ENCODE peak calls at places on chromosomes 6 and 20, in six cellular contexts. One of them, this sample, is unnamed.
A peak's percentile ranks its signal among the peaks of the same experiment; 100 is the strongest.

GRCh38 chr20:58634121-58634817 is 16.8 kb upstream of the STX16 start:
- DNase-seq in ovary: peak; percentile 41
- DNase-seq in mesendoderm: no peak
- DNase-seq in heart right ventricle: no peak
- DNase-seq in neural progenitor cell: no peak
- DNase-seq in pancreas: peak; percentile 24
- DNase-seq in this sample: no peak

GRCh38 chr6:137832110-137832509 is 34.9 kb upstream of the TNFAIP3 start:
- DNase-seq in neural progenitor cell: no peak
- DNase-seq in ovary: no peak
- DNase-seq in pancreas: no peak
- DNase-seq in heart right ventricle: no peak
- DNase-seq in mesendoderm: peak; percentile 19
- DNase-seq in this sample: no peak

GRCh38 chr6:73054958-73055357 is 170.3 kb downstream of the KHDC1L start:
- DNase-seq in pancreas: no peak
- DNase-seq in mesendoderm: no peak
- DNase-seq in neural progenitor cell: no peak
- DNase-seq in heart right ventricle: no peak
- DNase-seq in ovary: no peak
- DNase-seq in this sample: no peak

GRCh38 chr6:136598048-136598447 is 47.8 kb upstream of the MAP7 start:
- DNase-seq in heart right ventricle: no peak
- DNase-seq in ovary: no peak
- DNase-seq in neural progenitor cell: no peak
- DNase-seq in mesendoderm: no peak
- DNase-seq in pancreas: no peak
- DNase-seq in this sample: no peak

GRCh38 chr6:56955171-56956155 is 556 bp downstream of the BEND6 start:
- DNase-seq in mesendoderm: peak; percentile 98
- DNase-seq in neural progenitor cell: peak; percentile 94
- DNase-seq in pancreas: peak; percentile 92
- DNase-seq in ovary: peak; percentile 81
- DNase-seq in heart right ventricle: peak; percentile 81
- DNase-seq in this sample: peak; percentile 76

GRCh38 chr6:226516-227073 is 65.7 kb upstream of the DUSP22 start:
- DNase-seq in ovary: no peak
- DNase-seq in neural progenitor cell: no peak
- DNase-seq in heart right ventricle: no peak
- DNase-seq in pancreas: no peak
- DNase-seq in mesendoderm: no peak
- DNase-seq in this sample: no peak

GRCh38 chr6:36821581-36822335 is 17.5 kb downstream of the CPNE5 start:
- DNase-seq in pancreas: no peak
- DNase-seq in mesendoderm: no peak
- DNase-seq in ovary: no peak
- DNase-seq in heart right ventricle: no peak
- DNase-seq in neural progenitor cell: no peak
- DNase-seq in this sample: no peak

GRCh38 chr20:16481977-16482376 is 91.3 kb downstream of the KIF16B start:
- DNase-seq in mesendoderm: no peak
- DNase-seq in heart right ventricle: no peak
- DNase-seq in ovary: no peak
- DNase-seq in neural progenitor cell: no peak
- DNase-seq in pancreas: no peak
- DNase-seq in this sample: no peak

GRCh38 chr20:40669692-40670091 is 19.3 kb downstream of the MAFB start:
- DNase-seq in heart right ventricle: peak; percentile 33
- DNase-seq in pancreas: no peak
- DNase-seq in ovary: no peak
- DNase-seq in neural progenitor cell: no peak
- DNase-seq in mesendoderm: no peak
- DNase-seq in this sample: peak; percentile 34

GRCh38 chr6:163181666-163182180 is 232.8 kb upstream of the QKI start:
- DNase-seq in neural progenitor cell: no peak
- DNase-seq in heart right ventricle: no peak
- DNase-seq in pancreas: no peak
- DNase-seq in mesendoderm: peak; percentile 28
- DNase-seq in ovary: no peak
- DNase-seq in this sample: no peak

GRCh38 chr6:163182696-163183095 is 231.8 kb upstream of the QKI start:
- DNase-seq in pancreas: no peak
- DNase-seq in ovary: no peak
- DNase-seq in heart right ventricle: no peak
- DNase-seq in neural progenitor cell: no peak
- DNase-seq in mesendoderm: no peak
- DNase-seq in this sample: no peak

GRCh38 chr6:163179061-163179460 is 235.5 kb upstream of the QKI start:
- DNase-seq in pancreas: no peak
- DNase-seq in ovary: no peak
- DNase-seq in neural progenitor cell: no peak
- DNase-seq in heart right ventricle: no peak
- DNase-seq in mesendoderm: no peak
- DNase-seq in this sample: no peak

GRCh38 chr6:163179721-163180120 is 234.8 kb upstream of the QKI start:
- DNase-seq in pancreas: no peak
- DNase-seq in neural progenitor cell: no peak
- DNase-seq in heart right ventricle: no peak
- DNase-seq in ovary: no peak
- DNase-seq in mesendoderm: no peak
- DNase-seq in this sample: no peak

DNA sequence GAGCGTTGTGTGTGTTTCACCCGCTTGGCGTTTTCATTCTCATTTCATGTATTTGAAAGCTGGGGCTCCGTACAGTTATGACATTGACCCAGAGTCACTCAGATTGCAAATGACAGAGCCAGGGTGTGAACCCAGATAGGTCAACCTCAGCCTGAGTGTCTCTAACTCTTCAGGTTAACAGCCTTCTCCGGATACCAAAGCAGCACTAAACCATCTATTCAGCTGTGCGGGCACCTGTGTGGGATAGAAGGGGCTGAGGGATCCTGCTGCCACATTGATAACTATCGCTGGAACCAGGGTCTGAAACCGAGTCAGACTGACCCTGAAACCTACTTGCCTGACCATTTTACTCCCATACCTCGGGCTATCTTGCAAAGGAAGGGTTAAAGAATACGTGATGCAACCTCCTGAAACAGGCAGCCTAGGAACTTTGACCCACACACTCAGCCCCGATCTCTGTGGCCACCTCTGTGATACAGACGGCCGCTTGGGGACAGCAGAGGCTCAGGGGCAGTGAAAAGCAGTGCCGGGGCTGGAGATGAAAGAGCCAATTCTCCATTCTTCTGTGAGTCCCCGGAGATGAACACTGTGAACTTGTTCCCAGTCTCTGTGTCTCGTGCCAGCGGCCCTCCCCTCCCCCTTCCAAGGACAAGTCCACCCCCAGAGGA is 233.5 kb upstream of the QKI start:
- DNase-seq in pancreas: peak; percentile 74
- DNase-seq in mesendoderm: peak; percentile 95
- DNase-seq in ovary: no peak
- DNase-seq in heart right ventricle: peak; percentile 82
- DNase-seq in neural progenitor cell: peak; percentile 81
- DNase-seq in this sample: peak; percentile 77
- H3K27ac ChIP-seq in pancreas: no peak overlapping the region
- H3K27ac ChIP-seq in mesendoderm: no peak overlapping the region
- H3K27ac ChIP-seq in ovary: no peak overlapping the region
- H3K27ac ChIP-seq in heart right ventricle: peak overlapping the region; percentile 8
- H3K27ac ChIP-seq in neural progenitor cell: no peak overlapping the region
- H3K27ac ChIP-seq in this sample: peak overlapping the region; percentile 7

DNA sequence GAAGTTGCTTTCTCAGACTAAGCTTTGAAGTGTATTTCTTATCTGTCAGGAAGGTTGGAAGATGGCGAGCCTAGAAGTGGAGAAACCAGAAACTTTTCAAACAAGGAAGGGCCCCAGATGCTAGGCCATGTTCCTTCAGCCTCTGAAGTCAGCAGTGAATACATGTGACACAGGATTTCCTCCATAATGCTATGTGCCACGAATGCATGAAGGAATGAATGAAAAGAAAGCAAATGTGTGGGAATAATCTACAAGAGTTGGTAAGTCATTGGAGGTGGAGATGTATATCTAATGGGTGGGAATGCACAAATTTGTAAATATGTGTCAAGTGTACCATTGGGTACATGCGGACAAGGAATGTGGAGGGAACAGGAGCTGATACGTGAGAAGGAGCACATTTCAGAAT is 123.2 kb upstream of the PRSS16 start:
- DNase-seq in pancreas: no peak
- DNase-seq in heart right ventricle: no peak
- DNase-seq in ovary: no peak
- DNase-seq in neural progenitor cell: no peak
- DNase-seq in mesendoderm: no peak
- DNase-seq in this sample: no peak
- H3K27ac ChIP-seq in pancreas: no peak overlapping the region
- H3K27ac ChIP-seq in heart right ventricle: no peak overlapping the region
- H3K27ac ChIP-seq in ovary: no peak overlapping the region
- H3K27ac ChIP-seq in neural progenitor cell: no peak overlapping the region
- H3K27ac ChIP-seq in mesendoderm: no peak overlapping the region
- H3K27ac ChIP-seq in this sample: no peak overlapping the region

GRCh38 chr20:17633221-17633849 is 48.7 kb downstream of the RRBP1 start:
- DNase-seq in heart right ventricle: no peak
- DNase-seq in pancreas: no peak
- DNase-seq in mesendoderm: no peak
- DNase-seq in ovary: no peak
- DNase-seq in neural progenitor cell: no peak
- DNase-seq in this sample: no peak

GRCh38 chr20:17635846-17636245 is 46.2 kb downstream of the RRBP1 start:
- DNase-seq in neural progenitor cell: no peak
- DNase-seq in heart right ventricle: no peak
- DNase-seq in pancreas: no peak
- DNase-seq in ovary: peak; percentile 71
- DNase-seq in mesendoderm: no peak
- DNase-seq in this sample: no peak

GRCh38 chr20:17634666-17635319 is 47.2 kb downstream of the RRBP1 start:
- DNase-seq in heart right ventricle: no peak
- DNase-seq in ovary: peak; percentile 83
- DNase-seq in neural progenitor cell: no peak
- DNase-seq in mesendoderm: no peak
- DNase-seq in pancreas: no peak
- DNase-seq in this sample: no peak

GRCh38 chr20:17635320-17635673 is 46.7 kb downstream of the RRBP1 start:
- DNase-seq in mesendoderm: no peak
- DNase-seq in ovary: no peak
- DNase-seq in heart right ventricle: no peak
- DNase-seq in neural progenitor cell: no peak
- DNase-seq in pancreas: no peak
- DNase-seq in this sample: no peak

DNA sequence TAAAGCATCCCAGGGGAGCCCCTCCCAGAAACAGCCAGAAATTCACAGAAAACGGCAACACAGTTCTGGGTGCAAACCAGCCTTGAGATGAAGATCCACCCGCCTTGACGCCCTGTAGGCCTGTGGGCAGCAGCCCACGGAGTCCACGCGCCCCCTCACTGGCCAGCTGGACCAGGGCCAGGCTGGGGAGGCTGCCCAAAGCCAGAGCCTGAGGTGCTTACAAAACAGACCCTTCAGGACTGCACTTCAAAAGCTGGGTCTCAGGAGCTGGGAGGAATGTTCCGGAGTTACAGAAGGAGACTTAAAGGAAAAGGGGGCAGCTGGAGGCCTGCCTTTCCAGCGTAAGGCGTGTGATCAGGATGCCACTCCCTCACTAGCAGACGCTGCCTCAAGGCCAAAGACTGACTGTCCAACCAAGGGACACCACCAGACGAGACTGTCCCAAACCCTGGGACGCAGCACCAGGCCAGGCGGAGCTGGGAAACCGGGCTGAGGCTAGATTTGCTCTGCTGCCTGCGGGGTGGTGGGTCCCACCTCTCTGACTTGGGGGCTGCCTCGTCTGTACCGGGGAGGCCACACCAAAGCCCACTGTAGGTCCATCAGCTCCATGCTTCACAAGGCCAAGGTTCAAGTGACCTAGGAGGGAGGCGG is 48.1 kb downstream of the RRBP1 start:
- DNase-seq in mesendoderm: no peak
- DNase-seq in neural progenitor cell: no peak
- DNase-seq in ovary: no peak
- DNase-seq in pancreas: no peak
- DNase-seq in heart right ventricle: no peak
- DNase-seq in this sample: no peak
- H3K27ac ChIP-seq in mesendoderm: no peak overlapping the region
- H3K27ac ChIP-seq in neural progenitor cell: no peak overlapping the region
- H3K27ac ChIP-seq in ovary: peak overlapping the region; percentile 86
- H3K27ac ChIP-seq in pancreas: no peak overlapping the region
- H3K27ac ChIP-seq in heart right ventricle: peak overlapping the region; percentile 76
- H3K27ac ChIP-seq in this sample: peak overlapping the region; percentile 63

GRCh38 chr6:75884822-75885221 is 135.8 kb downstream of the MYO6 start:
- DNase-seq in ovary: no peak
- DNase-seq in neural progenitor cell: no peak
- DNase-seq in pancreas: no peak
- DNase-seq in heart right ventricle: no peak
- DNase-seq in mesendoderm: no peak
- DNase-seq in this sample: no peak
- H3K27ac ChIP-seq in ovary: no peak overlapping the region
- H3K27ac ChIP-seq in neural progenitor cell: no peak overlapping the region
- H3K27ac ChIP-seq in pancreas: no peak overlapping the region
- H3K27ac ChIP-seq in heart right ventricle: no peak overlapping the region
- H3K27ac ChIP-seq in mesendoderm: no peak overlapping the region
- H3K27ac ChIP-seq in this sample: no peak overlapping the region

DNA sequence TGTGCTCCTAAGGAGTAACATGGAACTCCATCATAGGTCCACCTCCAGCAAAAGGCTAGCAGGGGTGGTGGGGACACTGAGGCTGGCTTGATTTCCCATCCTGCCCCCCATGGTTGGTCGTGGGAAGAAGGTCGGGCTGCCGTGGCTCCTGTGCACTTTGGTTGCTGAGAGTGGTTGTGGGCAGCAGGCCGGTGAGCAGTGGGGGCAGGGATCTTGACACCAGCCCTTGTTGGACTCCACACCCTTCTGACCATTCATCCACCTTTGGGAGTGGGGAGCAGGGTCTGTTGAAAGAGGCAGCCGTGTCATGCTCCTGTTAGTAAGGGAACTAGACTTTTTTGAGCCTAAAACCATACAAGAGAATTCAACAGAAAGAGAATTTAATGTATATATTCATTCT is 175.2 kb downstream of the ARID1B start:
- DNase-seq in pancreas: no peak
- DNase-seq in neural progenitor cell: no peak
- DNase-seq in ovary: no peak
- DNase-seq in mesendoderm: no peak
- DNase-seq in heart right ventricle: no peak
- DNase-seq in this sample: no peak
- H3K27ac ChIP-seq in pancreas: no peak overlapping the region
- H3K27ac ChIP-seq in neural progenitor cell: no peak overlapping the region
- H3K27ac ChIP-seq in ovary: no peak overlapping the region
- H3K27ac ChIP-seq in mesendoderm: no peak overlapping the region
- H3K27ac ChIP-seq in heart right ventricle: no peak overlapping the region
- H3K27ac ChIP-seq in this sample: peak overlapping the region; percentile 83